ENCODE peak calls at places on chromosome 2, in five cellular contexts. One of them, this sample, is unnamed.

GRCh38 chr2:117957616-117958015 is 56.3 kb downstream of the CCDC93 start:
- DNase-seq in CD4-positive, alpha-beta T cell: no peak
- DNase-seq in nephron progenitor cell: no peak
- DNase-seq in activated naive CD8-positive, alpha-beta T cell treated with anti-CD3 and anti-CD28 coated beads, Interleukin-2, amount 50 U/mL, for 24 hours: no peak
- DNase-seq in MCF 10A: peak; percentile 6
- DNase-seq in this sample: no peak

GRCh38 chr2:20649586-20650375 is 1.1 kb downstream of the HS1BP3 start:
- DNase-seq in CD4-positive, alpha-beta T cell: no peak
- DNase-seq in nephron progenitor cell: no peak
- DNase-seq in activated naive CD8-positive, alpha-beta T cell treated with anti-CD3 and anti-CD28 coated beads, Interleukin-2, amount 50 U/mL, for 24 hours: no peak
- DNase-seq in MCF 10A: no peak
- DNase-seq in this sample: no peak

GRCh38 chr2:241445426-241445825 is 63.0 kb downstream of the STK25 start:
- DNase-seq in CD4-positive, alpha-beta T cell: no peak
- DNase-seq in nephron progenitor cell: no peak
- DNase-seq in activated naive CD8-positive, alpha-beta T cell treated with anti-CD3 and anti-CD28 coated beads, Interleukin-2, amount 50 U/mL, for 24 hours: no peak
- DNase-seq in MCF 10A: no peak
- DNase-seq in this sample: no peak

GRCh38 chr2:193518061-193518817 is 1323.5 kb upstream of the TMEFF2 start:
- DNase-seq in CD4-positive, alpha-beta T cell: no peak
- DNase-seq in nephron progenitor cell: no peak
- DNase-seq in activated naive CD8-positive, alpha-beta T cell treated with anti-CD3 and anti-CD28 coated beads, Interleukin-2, amount 50 U/mL, for 24 hours: no peak
- DNase-seq in MCF 10A: peak; percentile 27
- DNase-seq in this sample: peak; percentile 32

GRCh38 chr2:19753818-19754217 is 148.0 kb downstream of the TTC32 start:
- DNase-seq in CD4-positive, alpha-beta T cell: no peak
- DNase-seq in nephron progenitor cell: no peak
- DNase-seq in activated naive CD8-positive, alpha-beta T cell treated with anti-CD3 and anti-CD28 coated beads, Interleukin-2, amount 50 U/mL, for 24 hours: no peak
- DNase-seq in MCF 10A: peak; percentile 16
- DNase-seq in this sample: no peak

GRCh38 chr2:73877071-73877802 is 15.6 kb upstream of the ACTG2 start:
- DNase-seq in CD4-positive, alpha-beta T cell: no peak
- DNase-seq in nephron progenitor cell: no peak
- DNase-seq in activated naive CD8-positive, alpha-beta T cell treated with anti-CD3 and anti-CD28 coated beads, Interleukin-2, amount 50 U/mL, for 24 hours: no peak
- DNase-seq in MCF 10A: no peak
- DNase-seq in this sample: no peak

GRCh38 chr2:183610724-183611123 is 486.5 kb downstream of the NUP35 start:
- DNase-seq in CD4-positive, alpha-beta T cell: no peak
- DNase-seq in nephron progenitor cell: no peak
- DNase-seq in activated naive CD8-positive, alpha-beta T cell treated with anti-CD3 and anti-CD28 coated beads, Interleukin-2, amount 50 U/mL, for 24 hours: no peak
- DNase-seq in MCF 10A: no peak
- DNase-seq in this sample: no peak

GRCh38 chr2:203177361-203177760 is 61.5 kb upstream of the CYP20A1 start:
- DNase-seq in CD4-positive, alpha-beta T cell: no peak
- DNase-seq in nephron progenitor cell: no peak
- DNase-seq in activated naive CD8-positive, alpha-beta T cell treated with anti-CD3 and anti-CD28 coated beads, Interleukin-2, amount 50 U/mL, for 24 hours: no peak
- DNase-seq in MCF 10A: no peak
- DNase-seq in this sample: no peak

GRCh38 chr2:45909677-45910191 is 258.3 kb downstream of the PRKCE start:
- DNase-seq in CD4-positive, alpha-beta T cell: no peak
- DNase-seq in nephron progenitor cell: no peak
- DNase-seq in activated naive CD8-positive, alpha-beta T cell treated with anti-CD3 and anti-CD28 coated beads, Interleukin-2, amount 50 U/mL, for 24 hours: no peak
- DNase-seq in MCF 10A: peak; percentile 87
- DNase-seq in this sample: peak; percentile 82

GRCh38 chr2:222707689-222708273 is 36.3 kb downstream of the MOGAT1 start:
- DNase-seq in CD4-positive, alpha-beta T cell: no peak
- DNase-seq in nephron progenitor cell: no peak
- DNase-seq in activated naive CD8-positive, alpha-beta T cell treated with anti-CD3 and anti-CD28 coated beads, Interleukin-2, amount 50 U/mL, for 24 hours: no peak
- DNase-seq in MCF 10A: no peak
- DNase-seq in this sample: no peak

GRCh38 chr2:2846379-2847130 is 515.5 kb upstream of the MYT1L start:
- DNase-seq in CD4-positive, alpha-beta T cell: no peak
- DNase-seq in nephron progenitor cell: peak; percentile 33
- DNase-seq in activated naive CD8-positive, alpha-beta T cell treated with anti-CD3 and anti-CD28 coated beads, Interleukin-2, amount 50 U/mL, for 24 hours: no peak
- DNase-seq in MCF 10A: no peak
- DNase-seq in this sample: peak; percentile 24

This sample was measured in RWPE1.